ENCODE peak calls at places on chromosomes 3 and 15, in seven cellular contexts. One of them, this sample, is unnamed.
A peak's percentile ranks its signal among the peaks of the same experiment; 100 is the strongest.

GRCh38 chr3:108221403-108221802 is 821 bp downstream of the IFT57 start:
- DNase-seq in Panc1: no peak
- DNase-seq in HCT116: no peak
- DNase-seq in transverse colon: no peak
- DNase-seq in SK-N-SH: no peak
- DNase-seq in GM12891: no peak
- DNase-seq in prostate gland: no peak
- DNase-seq in this sample: no peak

GRCh38 chr3:190326930-190327329 is 4.7 kb upstream of the CLDN1 start:
- DNase-seq in Panc1: no peak
- DNase-seq in HCT116: no peak
- DNase-seq in transverse colon: no peak
- DNase-seq in SK-N-SH: no peak
- DNase-seq in GM12891: no peak
- DNase-seq in prostate gland: peak; percentile 58
- DNase-seq in this sample: no peak

GRCh38 chr15:76913737-76914136 is 8.6 kb upstream of the SCAPER start:
- DNase-seq in Panc1: no peak
- DNase-seq in HCT116: no peak
- DNase-seq in transverse colon: no peak
- DNase-seq in SK-N-SH: no peak
- DNase-seq in GM12891: no peak
- DNase-seq in prostate gland: no peak
- DNase-seq in this sample: no peak

GRCh38 chr15:98746756-98747155 is 98.4 kb downstream of the IGF1R start:
- DNase-seq in Panc1: no peak
- DNase-seq in HCT116: no peak
- DNase-seq in transverse colon: no peak
- DNase-seq in SK-N-SH: no peak
- DNase-seq in GM12891: no peak
- DNase-seq in prostate gland: no peak
- DNase-seq in this sample: no peak

GRCh38 chr15:58758141-58758540 is 8.6 kb upstream of the ADAM10 start:
- DNase-seq in Panc1: no peak
- DNase-seq in HCT116: no peak
- DNase-seq in transverse colon: no peak
- DNase-seq in SK-N-SH: peak; percentile 24
- DNase-seq in GM12891: no peak
- DNase-seq in prostate gland: no peak
- DNase-seq in this sample: no peak

GRCh38 chr3:41893977-41894376 is 67.9 kb downstream of the ULK4 start:
- DNase-seq in Panc1: peak; percentile 13
- DNase-seq in HCT116: peak; percentile 51
- DNase-seq in transverse colon: no peak
- DNase-seq in SK-N-SH: peak; percentile 55
- DNase-seq in GM12891: no peak
- DNase-seq in prostate gland: peak; percentile 29
- DNase-seq in this sample: no peak

GRCh38 chr3:183266454-183266853 is 13.4 kb downstream of the B3GNT5 start:
- DNase-seq in Panc1: no peak
- DNase-seq in HCT116: no peak
- DNase-seq in transverse colon: no peak
- DNase-seq in SK-N-SH: no peak
- DNase-seq in GM12891: no peak
- DNase-seq in prostate gland: no peak
- DNase-seq in this sample: no peak

GRCh38 chr3:197458906-197459470 is 96.8 kb downstream of the BDH1 start:
- DNase-seq in Panc1: no peak
- DNase-seq in HCT116: no peak
- DNase-seq in transverse colon: peak; percentile 61
- DNase-seq in SK-N-SH: no peak
- DNase-seq in GM12891: no peak
- DNase-seq in prostate gland: no peak
- DNase-seq in this sample: no peak

GRCh38 chr3:112086018-112086854 is at the start of gene C3orf52:
- DNase-seq in Panc1: peak; percentile 50
- DNase-seq in HCT116: peak; percentile 67
- DNase-seq in transverse colon: peak; percentile 93
- DNase-seq in SK-N-SH: peak; percentile 94
- DNase-seq in GM12891: peak; percentile 68
- DNase-seq in prostate gland: peak; percentile 85
- DNase-seq in this sample: peak; percentile 86

GRCh38 chr3:44048196-44048924 is 193.3 kb upstream of the TOPAZ1 start:
- DNase-seq in Panc1: no peak
- DNase-seq in HCT116: no peak
- DNase-seq in transverse colon: no peak
- DNase-seq in SK-N-SH: no peak
- DNase-seq in GM12891: no peak
- DNase-seq in prostate gland: no peak
- DNase-seq in this sample: no peak

GRCh38 chr3:81497565-81497964 is 263.9 kb downstream of the GBE1 start:
- DNase-seq in Panc1: no peak
- DNase-seq in HCT116: no peak
- DNase-seq in transverse colon: no peak
- DNase-seq in SK-N-SH: no peak
- DNase-seq in GM12891: no peak
- DNase-seq in prostate gland: no peak
- DNase-seq in this sample: no peak

GRCh38 chr3:81490541-81491288 is 270.7 kb downstream of the GBE1 start:
- DNase-seq in Panc1: peak; percentile 59
- DNase-seq in HCT116: peak; percentile 77
- DNase-seq in transverse colon: peak; percentile 80
- DNase-seq in SK-N-SH: peak; percentile 41
- DNase-seq in GM12891: peak; percentile 20
- DNase-seq in prostate gland: peak; percentile 74
- DNase-seq in this sample: peak; percentile 74

GRCh38 chr3:81496407-81497104 is 264.9 kb downstream of the GBE1 start:
- DNase-seq in Panc1: no peak
- DNase-seq in HCT116: no peak
- DNase-seq in transverse colon: no peak
- DNase-seq in SK-N-SH: no peak
- DNase-seq in GM12891: no peak
- DNase-seq in prostate gland: no peak
- DNase-seq in this sample: no peak

DNA sequence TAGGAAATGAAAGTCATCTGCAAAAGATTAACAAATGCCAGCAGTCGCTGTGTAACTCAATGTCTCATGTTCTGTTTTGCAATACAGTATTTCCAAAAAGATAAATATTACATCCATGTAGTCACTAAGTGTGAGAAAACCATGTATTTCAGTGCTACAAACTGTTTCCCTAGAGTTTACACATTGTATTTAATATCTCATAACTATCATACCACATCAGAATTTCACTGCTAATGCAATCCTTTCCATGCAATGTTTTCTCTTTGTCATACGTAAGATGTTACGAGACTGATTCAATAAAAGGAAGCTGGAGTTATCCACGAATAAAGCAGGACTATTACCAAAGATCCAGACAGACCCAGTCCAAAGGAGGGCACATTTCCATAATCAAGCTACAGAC is 269.4 kb downstream of the GBE1 start:
- DNase-seq in Panc1: no peak
- DNase-seq in HCT116: no peak
- DNase-seq in transverse colon: no peak
- DNase-seq in SK-N-SH: no peak
- DNase-seq in GM12891: no peak
- DNase-seq in prostate gland: no peak
- DNase-seq in this sample: no peak
- TF ChIP-seq POLR2AphosphoS5 in Panc1: no peak
- TF ChIP-seq POLR2AphosphoS5 in HCT116: no peak
- TF ChIP-seq POLR2AphosphoS5 in transverse colon: no peak
- TF ChIP-seq POLR2AphosphoS5 in SK-N-SH: no peak
- TF ChIP-seq POLR2AphosphoS5 in GM12891: no peak
- TF ChIP-seq POLR2AphosphoS5 in prostate gland: no peak
- TF ChIP-seq POLR2AphosphoS5 in this sample: no peak

DNA sequence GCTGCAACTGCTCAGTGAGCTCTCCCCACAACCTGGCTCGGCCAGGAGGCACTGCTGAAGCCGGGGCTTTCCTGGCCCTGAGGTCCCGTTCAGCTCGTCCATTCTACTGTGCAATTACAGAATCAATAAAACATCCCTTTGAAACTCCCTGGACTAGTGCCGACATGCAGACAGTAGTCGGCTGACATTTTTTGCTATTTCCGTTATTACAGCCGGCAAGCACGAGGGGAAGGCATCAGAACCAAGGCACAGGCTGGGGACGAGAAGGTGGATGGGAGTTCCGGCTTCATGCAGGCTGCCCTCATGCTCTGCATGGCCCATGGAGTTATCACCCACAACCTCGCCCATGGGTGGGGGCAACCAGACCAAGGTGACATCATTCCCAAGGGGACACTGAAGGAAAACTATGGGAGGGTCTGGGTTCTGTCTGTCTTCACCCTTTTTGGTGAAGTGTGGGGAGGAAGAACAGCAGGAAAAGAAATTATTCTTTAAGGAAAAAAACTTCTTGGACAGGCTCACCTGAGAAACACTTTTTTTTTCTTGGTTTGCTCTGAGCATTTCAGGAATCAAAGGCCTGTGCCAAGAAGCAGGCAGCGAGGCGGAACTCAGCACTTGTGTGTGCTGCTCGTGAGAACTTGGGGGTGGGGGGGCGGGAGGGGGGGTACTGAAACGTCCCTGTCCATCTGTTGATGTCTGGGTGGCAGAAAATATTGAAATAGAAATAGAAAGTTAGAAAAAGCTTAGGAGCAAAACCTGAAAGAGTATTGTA is 154.5 kb downstream of the FOXP1 start:
- DNase-seq in Panc1: no peak
- DNase-seq in HCT116: no peak
- DNase-seq in transverse colon: peak; percentile 36
- DNase-seq in SK-N-SH: no peak
- DNase-seq in GM12891: no peak
- DNase-seq in prostate gland: peak; percentile 72
- DNase-seq in this sample: peak; percentile 68
- TF ChIP-seq POLR2AphosphoS5 in Panc1: no peak
- TF ChIP-seq POLR2AphosphoS5 in HCT116: no peak
- TF ChIP-seq POLR2AphosphoS5 in transverse colon: peak; percentile 7
- TF ChIP-seq POLR2AphosphoS5 in SK-N-SH: no peak
- TF ChIP-seq POLR2AphosphoS5 in GM12891: no peak
- TF ChIP-seq POLR2AphosphoS5 in prostate gland: peak; percentile 83
- TF ChIP-seq POLR2AphosphoS5 in this sample: no peak

DNA sequence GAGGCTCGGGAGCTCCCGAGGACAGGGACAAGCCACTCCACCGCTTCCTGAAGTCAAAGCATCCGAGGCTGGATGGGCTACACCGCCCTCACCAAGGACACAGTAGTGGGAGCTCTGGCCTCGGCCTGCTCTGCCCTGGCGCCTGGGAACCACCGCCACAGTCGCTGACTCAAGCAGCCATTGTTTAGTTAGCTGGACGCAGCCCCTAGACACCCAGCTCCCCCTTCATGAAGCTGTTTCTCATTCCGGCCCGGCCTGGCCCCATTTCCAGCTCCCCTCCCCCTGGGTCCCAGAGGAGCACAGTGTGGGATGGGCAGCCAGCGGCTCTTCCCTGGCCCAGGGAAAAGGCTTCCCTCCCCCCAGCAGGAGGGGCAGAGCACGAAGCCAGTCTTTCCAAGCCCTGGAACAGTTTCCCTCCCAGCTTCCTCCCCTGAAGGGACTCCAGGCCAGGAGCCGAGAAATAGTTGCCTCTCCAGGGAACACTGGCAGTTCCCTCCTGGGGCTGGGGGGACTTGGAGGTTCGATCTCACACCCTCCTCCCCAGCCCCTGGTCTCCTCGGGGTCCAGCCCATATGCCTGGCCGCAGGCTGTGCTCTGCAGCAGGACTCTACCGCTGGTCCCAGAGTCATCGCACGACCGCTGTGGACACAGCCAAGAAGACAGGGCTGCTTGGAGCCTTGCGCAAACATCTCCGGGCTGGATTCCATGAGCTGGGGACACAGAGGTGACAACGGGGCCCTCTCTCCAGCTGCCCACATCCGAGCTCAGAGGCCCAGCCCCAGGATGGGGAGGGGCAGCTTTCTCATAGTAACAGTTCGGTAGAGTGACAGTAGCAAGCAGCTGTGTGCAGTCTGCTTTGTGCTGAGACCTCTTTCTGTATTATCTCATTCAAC is 10.0 kb downstream of the PLXND1 start:
- DNase-seq in Panc1: no peak
- DNase-seq in HCT116: no peak
- DNase-seq in transverse colon: peak; percentile 48
- DNase-seq in SK-N-SH: peak; percentile 64
- DNase-seq in GM12891: no peak
- DNase-seq in prostate gland: no peak
- DNase-seq in this sample: peak; percentile 93
- TF ChIP-seq POLR2AphosphoS5 in Panc1: no peak
- TF ChIP-seq POLR2AphosphoS5 in HCT116: no peak
- TF ChIP-seq POLR2AphosphoS5 in transverse colon: peak; percentile 34
- TF ChIP-seq POLR2AphosphoS5 in SK-N-SH: no peak
- TF ChIP-seq POLR2AphosphoS5 in GM12891: no peak
- TF ChIP-seq POLR2AphosphoS5 in prostate gland: peak; percentile 34
- TF ChIP-seq POLR2AphosphoS5 in this sample: peak; percentile 61

GRCh38 chr3:38773528-38773927 is 42.5 kb downstream of the SCN10A start:
- DNase-seq in Panc1: no peak
- DNase-seq in HCT116: no peak
- DNase-seq in transverse colon: no peak
- DNase-seq in SK-N-SH: no peak
- DNase-seq in GM12891: no peak
- DNase-seq in prostate gland: no peak
- DNase-seq in this sample: no peak
- TF ChIP-seq POLR2AphosphoS5 in Panc1: no peak
- TF ChIP-seq POLR2AphosphoS5 in HCT116: no peak
- TF ChIP-seq POLR2AphosphoS5 in transverse colon: no peak
- TF ChIP-seq POLR2AphosphoS5 in SK-N-SH: no peak
- TF ChIP-seq POLR2AphosphoS5 in GM12891: no peak
- TF ChIP-seq POLR2AphosphoS5 in prostate gland: no peak
- TF ChIP-seq POLR2AphosphoS5 in this sample: no peak

GRCh38 chr3:105422645-105423044 is 55.9 kb downstream of the ALCAM start:
- DNase-seq in Panc1: no peak
- DNase-seq in HCT116: no peak
- DNase-seq in transverse colon: no peak
- DNase-seq in SK-N-SH: no peak
- DNase-seq in GM12891: no peak
- DNase-seq in prostate gland: no peak
- DNase-seq in this sample: no peak
- TF ChIP-seq POLR2AphosphoS5 in Panc1: no peak
- TF ChIP-seq POLR2AphosphoS5 in HCT116: no peak
- TF ChIP-seq POLR2AphosphoS5 in transverse colon: no peak
- TF ChIP-seq POLR2AphosphoS5 in SK-N-SH: no peak
- TF ChIP-seq POLR2AphosphoS5 in GM12891: no peak
- TF ChIP-seq POLR2AphosphoS5 in prostate gland: no peak
- TF ChIP-seq POLR2AphosphoS5 in this sample: no peak

GRCh38 chr15:38130739-38131498 is 121.7 kb upstream of the SPRED1 start:
- DNase-seq in Panc1: no peak
- DNase-seq in HCT116: no peak
- DNase-seq in transverse colon: peak; percentile 74
- DNase-seq in SK-N-SH: peak; percentile 17
- DNase-seq in GM12891: no peak
- DNase-seq in prostate gland: peak; percentile 7
- DNase-seq in this sample: peak; percentile 95
- TF ChIP-seq POLR2AphosphoS5 in Panc1: no peak
- TF ChIP-seq POLR2AphosphoS5 in HCT116: no peak
- TF ChIP-seq POLR2AphosphoS5 in transverse colon: peak; percentile 62
- TF ChIP-seq POLR2AphosphoS5 in SK-N-SH: no peak
- TF ChIP-seq POLR2AphosphoS5 in GM12891: no peak
- TF ChIP-seq POLR2AphosphoS5 in prostate gland: no peak
- TF ChIP-seq POLR2AphosphoS5 in this sample: peak; percentile 38